ENCODE peak calls at places on chromosomes 13 and 19, in nine cellular contexts. One of them, this sample, is unnamed.

GRCh38 chr13:91567485-91568207 is 169.2 kb downstream of the GPC5 start:
- DNase-seq in heart right ventricle: no peak
- DNase-seq in choroid plexus epithelial cell: peak
- DNase-seq in CD8-positive, alpha-beta T cell: no peak
- DNase-seq in pancreas: no peak
- DNase-seq in fibroblast of lung: no peak
- DNase-seq in A549: no peak
- DNase-seq in HepG2: no peak
- DNase-seq in transverse colon: no peak
- DNase-seq in this sample: no peak

GRCh38 chr13:94712812-94713555 is 639 bp upstream of the SOX21 start:
- DNase-seq in heart right ventricle: no peak
- DNase-seq in choroid plexus epithelial cell: peak
- DNase-seq in CD8-positive, alpha-beta T cell: no peak
- DNase-seq in pancreas: no peak
- DNase-seq in fibroblast of lung: peak
- DNase-seq in A549: no peak
- DNase-seq in HepG2: no peak
- DNase-seq in transverse colon: no peak
- DNase-seq in this sample: no peak

GRCh38 chr13:40341086-40341471 is 325.4 kb downstream of the FOXO1 start:
- DNase-seq in heart right ventricle: no peak
- DNase-seq in choroid plexus epithelial cell: peak
- DNase-seq in CD8-positive, alpha-beta T cell: no peak
- DNase-seq in pancreas: no peak
- DNase-seq in fibroblast of lung: peak
- DNase-seq in A549: no peak
- DNase-seq in HepG2: no peak
- DNase-seq in transverse colon: no peak
- DNase-seq in this sample: no peak

GRCh38 chr13:32211788-32212187 is 103.4 kb downstream of the ZAR1L start:
- DNase-seq in heart right ventricle: no peak
- DNase-seq in choroid plexus epithelial cell: peak
- DNase-seq in CD8-positive, alpha-beta T cell: no peak
- DNase-seq in pancreas: no peak
- DNase-seq in fibroblast of lung: peak
- DNase-seq in A549: no peak
- DNase-seq in HepG2: no peak
- DNase-seq in transverse colon: no peak
- DNase-seq in this sample: peak

GRCh38 chr19:4014541-4015491 is 7.3 kb downstream of the PIAS4 start:
- DNase-seq in heart right ventricle: peak
- DNase-seq in choroid plexus epithelial cell: no peak
- DNase-seq in CD8-positive, alpha-beta T cell: peak
- DNase-seq in pancreas: peak
- DNase-seq in fibroblast of lung: no peak
- DNase-seq in A549: no peak
- DNase-seq in HepG2: no peak
- DNase-seq in transverse colon: no peak
- DNase-seq in this sample: no peak

GRCh38 chr13:32246468-32246867 is 68.7 kb downstream of the ZAR1L start:
- DNase-seq in heart right ventricle: peak
- DNase-seq in choroid plexus epithelial cell: peak
- DNase-seq in CD8-positive, alpha-beta T cell: peak
- DNase-seq in pancreas: no peak
- DNase-seq in fibroblast of lung: peak
- DNase-seq in A549: peak
- DNase-seq in HepG2: peak
- DNase-seq in transverse colon: peak
- DNase-seq in this sample: peak

GRCh38 chr13:52195052-52195837 is 35.8 kb upstream of the NEK3 start:
- DNase-seq in heart right ventricle: peak
- DNase-seq in choroid plexus epithelial cell: peak
- DNase-seq in CD8-positive, alpha-beta T cell: peak
- DNase-seq in pancreas: peak
- DNase-seq in fibroblast of lung: peak
- DNase-seq in A549: no peak
- DNase-seq in HepG2: no peak
- DNase-seq in transverse colon: peak
- DNase-seq in this sample: peak

GRCh38 chr13:110965038-110965754 is 50.3 kb upstream of the ANKRD10 start:
- DNase-seq in heart right ventricle: no peak
- DNase-seq in choroid plexus epithelial cell: peak
- DNase-seq in CD8-positive, alpha-beta T cell: no peak
- DNase-seq in pancreas: no peak
- DNase-seq in fibroblast of lung: peak
- DNase-seq in A549: peak
- DNase-seq in HepG2: peak
- DNase-seq in transverse colon: no peak
- DNase-seq in this sample: peak

GRCh38 chr19:11256189-11256588 is 6.1 kb downstream of the DOCK6 start:
- DNase-seq in heart right ventricle: peak
- DNase-seq in choroid plexus epithelial cell: peak
- DNase-seq in CD8-positive, alpha-beta T cell: no peak
- DNase-seq in pancreas: no peak
- DNase-seq in fibroblast of lung: no peak
- DNase-seq in A549: no peak
- DNase-seq in HepG2: no peak
- DNase-seq in transverse colon: no peak
- DNase-seq in this sample: no peak

GRCh38 chr19:42496551-42497133 is 31.6 kb downstream of the CEACAM1 start:
- DNase-seq in heart right ventricle: no peak
- DNase-seq in choroid plexus epithelial cell: no peak
- DNase-seq in CD8-positive, alpha-beta T cell: no peak
- DNase-seq in pancreas: no peak
- DNase-seq in fibroblast of lung: no peak
- DNase-seq in A549: no peak
- DNase-seq in HepG2: no peak
- DNase-seq in transverse colon: no peak
- DNase-seq in this sample: no peak

GRCh38 chr13:21986602-21987001 is 315.7 kb downstream of the FGF9 start:
- DNase-seq in heart right ventricle: peak
- DNase-seq in choroid plexus epithelial cell: no peak
- DNase-seq in CD8-positive, alpha-beta T cell: no peak
- DNase-seq in pancreas: no peak
- DNase-seq in fibroblast of lung: no peak
- DNase-seq in A549: no peak
- DNase-seq in HepG2: no peak
- DNase-seq in transverse colon: peak
- DNase-seq in this sample: no peak

GRCh38 chr13:31947506-31947905 is 84.1 kb upstream of the FRY start:
- DNase-seq in heart right ventricle: no peak
- DNase-seq in choroid plexus epithelial cell: no peak
- DNase-seq in CD8-positive, alpha-beta T cell: no peak
- DNase-seq in pancreas: no peak
- DNase-seq in fibroblast of lung: no peak
- DNase-seq in A549: no peak
- DNase-seq in HepG2: no peak
- DNase-seq in transverse colon: no peak
- DNase-seq in this sample: no peak

GRCh38 chr13:26541041-26541440 is 16.4 kb upstream of the WASF3 start:
- DNase-seq in heart right ventricle: no peak
- DNase-seq in choroid plexus epithelial cell: no peak
- DNase-seq in CD8-positive, alpha-beta T cell: no peak
- DNase-seq in pancreas: no peak
- DNase-seq in fibroblast of lung: no peak
- DNase-seq in A549: no peak
- DNase-seq in HepG2: no peak
- DNase-seq in transverse colon: no peak
- DNase-seq in this sample: no peak

GRCh38 chr13:26540319-26540718 is 17.2 kb upstream of the WASF3 start:
- DNase-seq in heart right ventricle: peak
- DNase-seq in choroid plexus epithelial cell: no peak
- DNase-seq in CD8-positive, alpha-beta T cell: no peak
- DNase-seq in pancreas: no peak
- DNase-seq in fibroblast of lung: no peak
- DNase-seq in A549: no peak
- DNase-seq in HepG2: no peak
- DNase-seq in transverse colon: no peak
- DNase-seq in this sample: no peak

GRCh38 chr13:26544707-26545106 is 12.8 kb upstream of the WASF3 start:
- DNase-seq in heart right ventricle: no peak
- DNase-seq in choroid plexus epithelial cell: no peak
- DNase-seq in CD8-positive, alpha-beta T cell: no peak
- DNase-seq in pancreas: no peak
- DNase-seq in fibroblast of lung: no peak
- DNase-seq in A549: no peak
- DNase-seq in HepG2: peak
- DNase-seq in transverse colon: no peak
- DNase-seq in this sample: no peak

GRCh38 chr13:26539738-26540292 is 17.7 kb upstream of the WASF3 start:
- DNase-seq in heart right ventricle: no peak
- DNase-seq in choroid plexus epithelial cell: no peak
- DNase-seq in CD8-positive, alpha-beta T cell: no peak
- DNase-seq in pancreas: no peak
- DNase-seq in fibroblast of lung: no peak
- DNase-seq in A549: no peak
- DNase-seq in HepG2: no peak
- DNase-seq in transverse colon: peak
- DNase-seq in this sample: no peak

GRCh38 chr13:26541678-26542553 is 15.6 kb upstream of the WASF3 start:
- DNase-seq in heart right ventricle: no peak
- DNase-seq in choroid plexus epithelial cell: no peak
- DNase-seq in CD8-positive, alpha-beta T cell: no peak
- DNase-seq in pancreas: no peak
- DNase-seq in fibroblast of lung: no peak
- DNase-seq in A549: no peak
- DNase-seq in HepG2: no peak
- DNase-seq in transverse colon: no peak
- DNase-seq in this sample: no peak
- TF ChIP-seq CTCF in heart right ventricle: no peak
- TF ChIP-seq CTCF in choroid plexus epithelial cell: no peak
- TF ChIP-seq CTCF in CD8-positive, alpha-beta T cell: no peak
- TF ChIP-seq CTCF in pancreas: no peak
- TF ChIP-seq CTCF in fibroblast of lung: no peak
- TF ChIP-seq CTCF in A549: no peak
- TF ChIP-seq CTCF in HepG2: no peak
- TF ChIP-seq CTCF in transverse colon: no peak
- TF ChIP-seq CTCF in this sample: no peak

GRCh38 chr19:38252935-38253691 is 3.1 kb downstream of the PPP1R14A start:
- DNase-seq in heart right ventricle: peak
- DNase-seq in choroid plexus epithelial cell: no peak
- DNase-seq in CD8-positive, alpha-beta T cell: no peak
- DNase-seq in pancreas: no peak
- DNase-seq in fibroblast of lung: no peak
- DNase-seq in A549: no peak
- DNase-seq in HepG2: no peak
- DNase-seq in transverse colon: no peak
- DNase-seq in this sample: no peak

GRCh38 chr19:38250821-38251563 is 5.2 kb downstream of the PPP1R14A start:
- DNase-seq in heart right ventricle: peak
- DNase-seq in choroid plexus epithelial cell: no peak
- DNase-seq in CD8-positive, alpha-beta T cell: no peak
- DNase-seq in pancreas: peak
- DNase-seq in fibroblast of lung: no peak
- DNase-seq in A549: no peak
- DNase-seq in HepG2: peak
- DNase-seq in transverse colon: peak
- DNase-seq in this sample: no peak

GRCh38 chr19:38250428-38250820 is 5.8 kb downstream of the PPP1R14A start:
- DNase-seq in heart right ventricle: no peak
- DNase-seq in choroid plexus epithelial cell: no peak
- DNase-seq in CD8-positive, alpha-beta T cell: no peak
- DNase-seq in pancreas: no peak
- DNase-seq in fibroblast of lung: no peak
- DNase-seq in A549: no peak
- DNase-seq in HepG2: no peak
- DNase-seq in transverse colon: no peak
- DNase-seq in this sample: no peak

GRCh38 chr19:38252385-38252784 is 3.8 kb downstream of the PPP1R14A start:
- DNase-seq in heart right ventricle: no peak
- DNase-seq in choroid plexus epithelial cell: no peak
- DNase-seq in CD8-positive, alpha-beta T cell: no peak
- DNase-seq in pancreas: no peak
- DNase-seq in fibroblast of lung: no peak
- DNase-seq in A549: no peak
- DNase-seq in HepG2: no peak
- DNase-seq in transverse colon: no peak
- DNase-seq in this sample: no peak

DNA sequence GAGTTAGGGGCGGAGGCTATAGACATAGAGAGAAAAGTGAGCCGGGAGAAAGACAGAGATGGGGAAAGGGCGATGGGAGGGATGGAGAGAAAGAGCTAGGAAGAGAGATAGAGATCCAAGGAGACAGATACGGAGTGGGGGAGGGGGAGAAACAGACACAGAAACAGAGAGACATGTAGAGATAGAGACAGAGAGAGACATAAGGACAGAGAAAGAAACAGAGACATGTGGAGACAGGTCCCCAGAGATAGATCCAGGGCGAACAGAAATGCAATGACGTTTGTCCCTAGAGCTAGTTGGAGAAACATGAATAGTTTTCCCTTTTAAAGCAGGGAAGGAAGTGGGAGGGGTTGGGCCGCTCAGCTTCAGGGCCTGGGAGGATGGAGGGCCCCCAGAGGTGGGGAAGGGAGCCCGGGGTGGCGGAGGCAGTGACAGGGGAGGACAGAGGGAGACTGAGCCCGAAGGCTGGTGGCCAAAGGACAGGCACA is 4.6 kb downstream of the PPP1R14A start:
- DNase-seq in heart right ventricle: peak
- DNase-seq in choroid plexus epithelial cell: no peak
- DNase-seq in CD8-positive, alpha-beta T cell: no peak
- DNase-seq in pancreas: no peak
- DNase-seq in fibroblast of lung: no peak
- DNase-seq in A549: no peak
- DNase-seq in HepG2: no peak
- DNase-seq in transverse colon: no peak
- DNase-seq in this sample: no peak
- H3K4me3 ChIP-seq in heart right ventricle: peak
- H3K4me3 ChIP-seq in choroid plexus epithelial cell: no peak
- H3K4me3 ChIP-seq in CD8-positive, alpha-beta T cell: no peak
- H3K4me3 ChIP-seq in pancreas: no peak
- H3K4me3 ChIP-seq in fibroblast of lung: no peak
- H3K4me3 ChIP-seq in A549: no peak
- H3K4me3 ChIP-seq in HepG2: peak
- H3K4me3 ChIP-seq in transverse colon: peak
- H3K4me3 ChIP-seq in this sample: no peak

DNA sequence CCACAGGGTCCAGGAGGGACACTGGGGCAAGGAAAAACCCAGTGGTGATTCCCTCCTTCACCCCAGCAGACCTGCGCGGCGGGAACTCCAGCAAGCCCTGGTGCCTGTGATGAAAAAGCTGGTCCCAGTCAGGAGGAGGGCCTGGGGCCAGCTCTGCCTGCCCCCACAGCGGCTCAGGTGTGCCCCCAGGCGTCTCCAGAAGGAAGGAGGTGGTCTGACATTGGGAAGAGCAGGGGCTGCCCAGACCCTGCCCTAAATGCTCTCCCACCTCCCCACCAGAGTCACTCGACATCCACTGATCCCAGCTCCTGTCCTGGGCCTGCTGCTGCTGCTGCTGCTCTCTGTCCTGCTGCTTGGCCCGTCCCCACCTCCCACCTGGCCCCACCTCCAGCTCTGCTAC is 6.2 kb downstream of the PTH2 start:
- DNase-seq in heart right ventricle: no peak
- DNase-seq in choroid plexus epithelial cell: no peak
- DNase-seq in CD8-positive, alpha-beta T cell: no peak
- DNase-seq in pancreas: no peak
- DNase-seq in fibroblast of lung: no peak
- DNase-seq in A549: no peak
- DNase-seq in HepG2: no peak
- DNase-seq in transverse colon: no peak
- DNase-seq in this sample: no peak
- TF ChIP-seq CTCF in heart right ventricle: no peak
- TF ChIP-seq CTCF in choroid plexus epithelial cell: no peak
- TF ChIP-seq CTCF in CD8-positive, alpha-beta T cell: no peak
- TF ChIP-seq CTCF in pancreas: no peak
- TF ChIP-seq CTCF in fibroblast of lung: no peak
- TF ChIP-seq CTCF in A549: no peak
- TF ChIP-seq CTCF in HepG2: peak
- TF ChIP-seq CTCF in transverse colon: no peak
- TF ChIP-seq CTCF in this sample: no peak

GRCh38 chr19:51702754-51703654 is 9.9 kb downstream of the SPACA6 start:
- DNase-seq in heart right ventricle: peak
- DNase-seq in choroid plexus epithelial cell: peak
- DNase-seq in CD8-positive, alpha-beta T cell: no peak
- DNase-seq in pancreas: peak
- DNase-seq in fibroblast of lung: no peak
- DNase-seq in A549: no peak
- DNase-seq in HepG2: no peak
- DNase-seq in transverse colon: peak
- DNase-seq in this sample: no peak
- H3K4me3 ChIP-seq in heart right ventricle: peak
- H3K4me3 ChIP-seq in choroid plexus epithelial cell: peak
- H3K4me3 ChIP-seq in CD8-positive, alpha-beta T cell: peak
- H3K4me3 ChIP-seq in pancreas: peak
- H3K4me3 ChIP-seq in fibroblast of lung: no peak
- H3K4me3 ChIP-seq in A549: no peak
- H3K4me3 ChIP-seq in HepG2: no peak
- H3K4me3 ChIP-seq in transverse colon: peak
- H3K4me3 ChIP-seq in this sample: peak